ENCODE peak calls at places on chromosomes 16 and 17, in five cellular contexts. One of them, this sample, is unnamed.

GRCh38 chr17:69500911-69501429 is 86.5 kb downstream of the MAP2K6 start:
- DNase-seq in heart right ventricle: no peak
- DNase-seq in left ventricle myocardium superior: no peak
- DNase-seq in fibroblast of the conjunctiva: peak
- DNase-seq in mesendoderm: no peak
- DNase-seq in this sample: no peak

GRCh38 chr17:79983456-79983855 is 52.2 kb downstream of the TBC1D16 start:
- DNase-seq in heart right ventricle: no peak
- DNase-seq in left ventricle myocardium superior: no peak
- DNase-seq in mesendoderm: no peak
- DNase-seq in fibroblast of the conjunctiva: no peak
- DNase-seq in this sample: no peak

GRCh38 chr17:73757324-73757942 is 113.2 kb upstream of the SDK2 start:
- DNase-seq in mesendoderm: no peak
- DNase-seq in left ventricle myocardium superior: no peak
- DNase-seq in fibroblast of the conjunctiva: no peak
- DNase-seq in heart right ventricle: no peak
- DNase-seq in this sample: no peak

GRCh38 chr17:68981288-68981687 is 26.1 kb upstream of the ABCA8 start:
- DNase-seq in mesendoderm: no peak
- DNase-seq in fibroblast of the conjunctiva: peak
- DNase-seq in heart right ventricle: no peak
- DNase-seq in left ventricle myocardium superior: no peak
- DNase-seq in this sample: no peak

GRCh38 chr16:57507414-57508083 is 21.3 kb upstream of the DOK4 start:
- DNase-seq in fibroblast of the conjunctiva: no peak
- DNase-seq in mesendoderm: peak
- DNase-seq in left ventricle myocardium superior: no peak
- DNase-seq in heart right ventricle: no peak
- DNase-seq in this sample: no peak

GRCh38 chr17:46063239-46063638 is 64.2 kb downstream of the STH start:
- DNase-seq in heart right ventricle: no peak
- DNase-seq in fibroblast of the conjunctiva: peak
- DNase-seq in mesendoderm: peak
- DNase-seq in left ventricle myocardium superior: no peak
- DNase-seq in this sample: no peak

GRCh38 chr17:21285164-21286065 is 904 bp downstream of the MAP2K3 start:
- DNase-seq in left ventricle myocardium superior: no peak
- DNase-seq in fibroblast of the conjunctiva: no peak
- DNase-seq in heart right ventricle: no peak
- DNase-seq in mesendoderm: no peak
- DNase-seq in this sample: peak

GRCh38 chr16:48583075-48584065 is 26.6 kb downstream of the N4BP1 start:
- DNase-seq in heart right ventricle: no peak
- DNase-seq in left ventricle myocardium superior: no peak
- DNase-seq in fibroblast of the conjunctiva: no peak
- DNase-seq in mesendoderm: no peak
- DNase-seq in this sample: no peak

GRCh38 chr16:1492923-1493745 is at the start of gene TELO2:
- DNase-seq in fibroblast of the conjunctiva: peak
- DNase-seq in left ventricle myocardium superior: peak
- DNase-seq in heart right ventricle: peak
- DNase-seq in mesendoderm: peak
- DNase-seq in this sample: peak

GRCh38 chr17:57597531-57598453 is 147.3 kb downstream of the CCDC182 start:
- DNase-seq in fibroblast of the conjunctiva: peak
- DNase-seq in mesendoderm: peak
- DNase-seq in left ventricle myocardium superior: peak
- DNase-seq in heart right ventricle: peak
- DNase-seq in this sample: peak

GRCh38 chr17:4898927-4899326 is 409 bp upstream of the C17orf107 start:
- DNase-seq in heart right ventricle: no peak
- DNase-seq in fibroblast of the conjunctiva: no peak
- DNase-seq in left ventricle myocardium superior: peak
- DNase-seq in mesendoderm: no peak
- DNase-seq in this sample: no peak

GRCh38 chr16:69123894-69124293 is 8.5 kb downstream of the CHTF8 start:
- DNase-seq in mesendoderm: peak
- DNase-seq in left ventricle myocardium superior: no peak
- DNase-seq in heart right ventricle: no peak
- DNase-seq in fibroblast of the conjunctiva: peak
- DNase-seq in this sample: peak

GRCh38 chr16:87694441-87695125 is 71.2 kb downstream of the KLHDC4 start:
- DNase-seq in heart right ventricle: no peak
- DNase-seq in left ventricle myocardium superior: no peak
- DNase-seq in mesendoderm: no peak
- DNase-seq in fibroblast of the conjunctiva: no peak
- DNase-seq in this sample: no peak

GRCh38 chr16:80028581-80029380 is 428.2 kb upstream of the MAF start:
- DNase-seq in left ventricle myocardium superior: no peak
- DNase-seq in fibroblast of the conjunctiva: no peak
- DNase-seq in mesendoderm: peak
- DNase-seq in heart right ventricle: no peak
- DNase-seq in this sample: peak

GRCh38 chr16:87337247-87337646 is 20.1 kb upstream of the C16orf95 start:
- DNase-seq in mesendoderm: no peak
- DNase-seq in heart right ventricle: no peak
- DNase-seq in left ventricle myocardium superior: peak
- DNase-seq in fibroblast of the conjunctiva: no peak
- DNase-seq in this sample: no peak

GRCh38 chr17:36545093-36545464 is 360 bp downstream of the GGNBP2 start:
- DNase-seq in heart right ventricle: no peak
- DNase-seq in left ventricle myocardium superior: no peak
- DNase-seq in mesendoderm: no peak
- DNase-seq in fibroblast of the conjunctiva: no peak
- DNase-seq in this sample: no peak

GRCh38 chr17:50195196-50195865 is 6.1 kb downstream of the COL1A1 start:
- DNase-seq in left ventricle myocardium superior: peak
- DNase-seq in fibroblast of the conjunctiva: no peak
- DNase-seq in heart right ventricle: no peak
- DNase-seq in mesendoderm: no peak
- DNase-seq in this sample: no peak

GRCh38 chr17:57876023-57876865 is 26.4 kb upstream of the MRPS23 start:
- DNase-seq in left ventricle myocardium superior: no peak
- DNase-seq in mesendoderm: no peak
- DNase-seq in fibroblast of the conjunctiva: no peak
- DNase-seq in heart right ventricle: no peak
- DNase-seq in this sample: peak

This sample was measured in endodermal cell.